ENCODE peak calls at places on chromosomes 6 and 20, in five cellular contexts. O is GM12865, B is suprapubic skin, V is putamen, X is T-cell. T is an unnamed sample.

GRCh38 chr6:54706844-54707243 is 139.7 kb upstream of the FAM83B start:
- DNase-seq in V (no peak), X (no peak), B (no peak), O (no peak), T (no peak)

GRCh38 chr6:112951829-112952228 is 604.7 kb downstream of the RFPL4B start:
- DNase-seq in V (no peak), B (no peak), X (no peak), O (no peak), T (no peak)

GRCh38 chr6:46781478-46782378 is 11.5 kb upstream of the MEP1A start:
- DNase-seq in V (peak), B (no peak), X (no peak), O (peak), T (peak)

GRCh38 chr6:145310116-145310515 is 425.2 kb downstream of the EPM2A start:
- DNase-seq in X (no peak), O (no peak), V (no peak), B (no peak), T (no peak)

GRCh38 chr6:44788387-44788981 is 401.0 kb downstream of the CDC5L start:
- DNase-seq in X (no peak), O (no peak), B (no peak), V (no peak), T (no peak)

GRCh38 chr6:166989427-166990034 is 9.7 kb upstream of the CEP43 start:
- DNase-seq in V (peak), B (no peak), X (peak), O (peak), T (no peak)

GRCh38 chr6:27209659-27210269 is 37.7 kb upstream of the PRSS16 start:
- DNase-seq in X (no peak), B (no peak), O (no peak), V (no peak), T (no peak)

GRCh38 chr6:82017316-82017715 is 230.2 kb downstream of the IBTK start:
- DNase-seq in O (no peak), B (peak), X (no peak), V (no peak), T (no peak)

GRCh38 chr6:50959081-50959641 is 140.5 kb downstream of the TFAP2B start:
- DNase-seq in B (no peak), X (no peak), V (no peak), O (no peak), T (no peak)

GRCh38 chr6:104527761-104528415 is 331.8 kb downstream of the HACE1 start:
- DNase-seq in V (peak), B (no peak), X (no peak), O (peak), T (no peak)

GRCh38 chr6:132391391-132392291 is 9.6 kb downstream of the MOXD1 start:
- DNase-seq in O (no peak), B (no peak), V (no peak), X (no peak), T (no peak)

GRCh38 chr6:45049188-45049843 is 278.8 kb upstream of the RUNX2 start:
- DNase-seq in O (no peak), V (no peak), B (no peak), X (no peak), T (no peak)

GRCh38 chr6:118509009-118509617 is 39.0 kb upstream of the PLN start:
- DNase-seq in X (no peak), B (no peak), V (peak), O (peak), T (no peak)

GRCh38 chr20:22771706-22772105 is 187.3 kb upstream of the FOXA2 start:
- DNase-seq in O (no peak), X (no peak), B (no peak), V (no peak), T (no peak)

GRCh38 chr6:27478706-27479318 is 5.9 kb upstream of the ZNF184 start:
- DNase-seq in O (peak), B (peak), V (peak), X (peak), T (peak)

GRCh38 chr6:135185483-135185882 is 4.4 kb downstream of the MYB start:
- DNase-seq in O (no peak), X (no peak), V (no peak), B (no peak), T (no peak)

GRCh38 chr20:58708246-58708931 is 15.8 kb downstream of the NPEPL1 start:
- DNase-seq in O (no peak), V (no peak), X (no peak), B (peak), T (no peak)

GRCh38 chr6:147970970-147971369 is 371.7 kb upstream of the SASH1 start:
- DNase-seq in X (no peak), V (no peak), B (no peak), O (no peak), T (no peak)

GRCh38 chr6:75350156-75350555 is 65.6 kb upstream of the TMEM30A start:
- DNase-seq in X (no peak), O (no peak), B (no peak), V (no peak), T (no peak)

GRCh38 chr6:134106702-134107101 is 54.3 kb upstream of the SLC2A12 start:
- DNase-seq in O (no peak), V (no peak), X (no peak), B (no peak), T (no peak)

GRCh38 chr6:50657513-50657912 is 55.8 kb upstream of the TFAP2D start:
- DNase-seq in O (no peak), V (no peak), X (no peak), B (no peak), T (no peak)

GRCh38 chr6:157148391-157149323 is 174.7 kb downstream of the TMEM242 start:
- DNase-seq in O (no peak), B (no peak), X (no peak), V (peak), T (peak)

GRCh38 chr6:33962186-33962585 is 158.4 kb upstream of the MLN start:
- DNase-seq in B (peak), V (no peak), O (no peak), X (no peak), T (no peak)

GRCh38 chr6:31083742-31084354 is 28.5 kb downstream of the C6orf15 start:
- DNase-seq in B (no peak), V (no peak), X (peak), O (peak), T (no peak)

GRCh38 chr6:114520976-114521375 is 178.2 kb upstream of the HS3ST5 start:
- DNase-seq in V (no peak), O (no peak), X (no peak), B (no peak), T (no peak)

GRCh38 chr20:41327178-41327577 is 9.6 kb upstream of the ZHX3 start:
- DNase-seq in O (no peak), V (no peak), X (no peak), B (no peak), T (no peak)

GRCh38 chr6:109187399-109188114 is 92.2 kb downstream of the CEP57L1 start:
- DNase-seq in V (peak), O (peak), X (peak), B (no peak), T (no peak)

GRCh38 chr20:61739086-61739831 is 326.4 kb downstream of the TAF4 start:
- DNase-seq in X (no peak), V (no peak), B (no peak), O (no peak), T (no peak)

GRCh38 chr20:49203746-49204145 is 15.5 kb upstream of the DDX27 start:
- DNase-seq in X (no peak), O (no peak), V (no peak), B (peak), T (no peak)

T was measured in substantia nigra.